ENCODE peak calls at places on chromosomes 4 and X, in seven cellular contexts. One of them, this sample, is unnamed.

GRCh38 chr4:158169516-158169915 is 3.3 kb downstream of the GASK1B start:
- DNase-seq in SK-N-SH: no peak
- DNase-seq in transverse colon: no peak
- DNase-seq in A549: no peak
- DNase-seq in suprapubic skin: no peak
- DNase-seq in ovary: no peak
- DNase-seq in stomach: no peak
- DNase-seq in this sample: no peak

GRCh38 chr4:16745009-16745408 is 153.4 kb downstream of the LDB2 start:
- DNase-seq in A549: no peak
- DNase-seq in SK-N-SH: no peak
- DNase-seq in stomach: no peak
- DNase-seq in transverse colon: no peak
- DNase-seq in ovary: no peak
- DNase-seq in suprapubic skin: no peak
- DNase-seq in this sample: peak

GRCh38 chrX:105608745-105609144 is 213.6 kb upstream of the NRK start:
- DNase-seq in transverse colon: no peak
- DNase-seq in SK-N-SH: no peak
- DNase-seq in ovary: no peak
- DNase-seq in stomach: no peak
- DNase-seq in suprapubic skin: no peak
- DNase-seq in A549: no peak
- DNase-seq in this sample: no peak

GRCh38 chr4:80078361-80079092 is 5.5 kb upstream of the ANTXR2 start:
- DNase-seq in transverse colon: no peak
- DNase-seq in A549: no peak
- DNase-seq in suprapubic skin: no peak
- DNase-seq in SK-N-SH: no peak
- DNase-seq in ovary: no peak
- DNase-seq in stomach: no peak
- DNase-seq in this sample: no peak

GRCh38 chr4:40247350-40247749 is 50.5 kb downstream of the RHOH start:
- DNase-seq in suprapubic skin: no peak
- DNase-seq in SK-N-SH: no peak
- DNase-seq in A549: no peak
- DNase-seq in stomach: no peak
- DNase-seq in ovary: no peak
- DNase-seq in transverse colon: peak
- DNase-seq in this sample: no peak

GRCh38 chrX:56564921-56565861 is 1.8 kb downstream of the UBQLN2 start:
- DNase-seq in stomach: no peak
- DNase-seq in suprapubic skin: no peak
- DNase-seq in transverse colon: no peak
- DNase-seq in SK-N-SH: peak
- DNase-seq in A549: peak
- DNase-seq in ovary: no peak
- DNase-seq in this sample: no peak

GRCh38 chr4:40515398-40516293 is 114.0 kb downstream of the RBM47 start:
- DNase-seq in suprapubic skin: no peak
- DNase-seq in SK-N-SH: no peak
- DNase-seq in transverse colon: peak
- DNase-seq in A549: peak
- DNase-seq in ovary: no peak
- DNase-seq in stomach: peak
- DNase-seq in this sample: no peak

GRCh38 chr4:47686294-47686872 is 151.5 kb downstream of the CORIN start:
- DNase-seq in stomach: peak
- DNase-seq in ovary: no peak
- DNase-seq in SK-N-SH: peak
- DNase-seq in transverse colon: peak
- DNase-seq in A549: peak
- DNase-seq in suprapubic skin: no peak
- DNase-seq in this sample: no peak

GRCh38 chr4:151169223-151169622 is 69.8 kb downstream of the RPS3A start:
- DNase-seq in ovary: peak
- DNase-seq in A549: no peak
- DNase-seq in suprapubic skin: peak
- DNase-seq in SK-N-SH: peak
- DNase-seq in stomach: peak
- DNase-seq in transverse colon: peak
- DNase-seq in this sample: peak

GRCh38 chr4:102787096-102787867 is 26.5 kb upstream of the MANBA start:
- DNase-seq in transverse colon: no peak
- DNase-seq in SK-N-SH: no peak
- DNase-seq in ovary: no peak
- DNase-seq in suprapubic skin: no peak
- DNase-seq in A549: peak
- DNase-seq in stomach: no peak
- DNase-seq in this sample: no peak

GRCh38 chr4:112637552-112637866 is 566 bp downstream of the LARP7 start:
- DNase-seq in SK-N-SH: peak
- DNase-seq in stomach: no peak
- DNase-seq in A549: no peak
- DNase-seq in ovary: no peak
- DNase-seq in suprapubic skin: no peak
- DNase-seq in transverse colon: no peak
- DNase-seq in this sample: no peak

GRCh38 chr4:112633477-112634235 is 3.1 kb downstream of the ZGRF1 start:
- DNase-seq in ovary: no peak
- DNase-seq in suprapubic skin: no peak
- DNase-seq in transverse colon: no peak
- DNase-seq in A549: peak
- DNase-seq in stomach: no peak
- DNase-seq in SK-N-SH: peak
- DNase-seq in this sample: no peak

DNA sequence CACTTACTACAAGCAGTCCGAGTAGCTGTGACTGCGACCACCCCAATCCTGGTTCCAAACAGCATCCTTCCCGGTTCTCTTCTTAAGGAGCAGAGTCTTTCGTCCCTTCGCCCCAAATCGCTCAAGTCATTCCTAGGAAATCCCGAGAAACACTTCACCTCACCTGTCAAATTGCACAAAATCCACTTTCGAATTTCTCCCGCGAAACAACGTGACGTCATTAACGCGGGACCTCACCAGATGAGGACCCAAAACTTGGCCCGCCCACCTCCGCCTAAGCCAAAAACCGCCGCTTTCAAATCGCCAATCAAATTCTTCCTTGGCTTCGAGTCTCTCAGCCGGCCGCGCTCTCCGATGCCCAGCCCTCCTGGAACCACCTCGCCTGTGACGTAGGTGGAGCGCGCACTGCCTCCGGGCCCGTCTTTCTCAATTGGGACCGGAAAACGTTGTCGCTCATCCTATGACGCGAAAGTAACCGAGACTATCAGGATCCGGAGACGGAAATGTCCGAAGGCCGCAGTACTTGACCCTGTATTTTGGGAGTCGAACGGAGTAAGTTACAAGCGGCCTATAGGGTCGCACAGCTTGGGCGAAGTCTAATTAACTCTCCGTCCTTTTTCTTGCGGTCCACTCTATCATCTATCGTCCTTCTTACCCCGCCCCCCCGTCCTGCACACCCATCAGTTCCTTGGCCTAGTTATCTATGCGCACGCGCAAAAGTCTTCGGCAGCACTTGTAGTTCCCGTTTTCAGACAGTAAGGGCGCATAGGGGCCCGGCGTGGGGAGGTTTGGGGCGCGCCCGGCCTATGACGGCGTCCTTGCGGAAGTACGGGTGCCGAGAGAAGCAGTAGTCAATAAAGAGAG is at the start of the genes LARP7 and ZGRF1:
- DNase-seq in A549: peak
- DNase-seq in transverse colon: peak
- DNase-seq in stomach: peak
- DNase-seq in ovary: peak
- DNase-seq in SK-N-SH: peak
- DNase-seq in suprapubic skin: peak
- DNase-seq in this sample: peak
- TF ChIP-seq EP300 in A549: no peak
- TF ChIP-seq EP300 in transverse colon: no peak
- TF ChIP-seq EP300 in stomach: no peak
- TF ChIP-seq EP300 in ovary: no peak
- TF ChIP-seq EP300 in SK-N-SH: no peak
- TF ChIP-seq EP300 in suprapubic skin: no peak
- TF ChIP-seq EP300 in this sample: no peak

GRCh38 chr4:113707013-113707412 is 54.5 kb downstream of the CAMK2D start:
- DNase-seq in ovary: no peak
- DNase-seq in stomach: no peak
- DNase-seq in transverse colon: no peak
- DNase-seq in SK-N-SH: no peak
- DNase-seq in A549: no peak
- DNase-seq in suprapubic skin: no peak
- DNase-seq in this sample: no peak
- H3K27ac ChIP-seq in ovary: no peak
- H3K27ac ChIP-seq in stomach: no peak
- H3K27ac ChIP-seq in transverse colon: no peak
- H3K27ac ChIP-seq in SK-N-SH: peak
- H3K27ac ChIP-seq in A549: no peak
- H3K27ac ChIP-seq in suprapubic skin: no peak
- H3K27ac ChIP-seq in this sample: peak

DNA sequence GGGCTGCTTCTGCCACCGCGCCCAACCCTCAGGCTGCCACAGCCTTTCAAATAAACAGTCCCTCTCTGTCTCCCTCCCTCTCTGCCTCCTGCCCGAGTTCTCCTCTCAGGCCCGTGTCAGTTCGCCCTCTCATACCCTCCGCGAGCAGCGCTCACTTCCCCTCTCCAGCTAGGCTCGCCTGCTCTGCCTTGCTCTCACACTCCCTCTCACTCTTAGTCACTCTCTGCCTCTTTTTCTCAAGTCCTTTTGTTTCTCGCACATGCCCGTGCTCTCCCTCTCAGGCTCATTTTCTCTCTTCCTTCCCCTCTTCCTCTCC is 3.2 kb downstream of the EFNB1 start:
- DNase-seq in ovary: peak
- DNase-seq in SK-N-SH: peak
- DNase-seq in suprapubic skin: no peak
- DNase-seq in transverse colon: peak
- DNase-seq in stomach: peak
- DNase-seq in A549: no peak
- DNase-seq in this sample: peak
- H3K4me3 ChIP-seq in ovary: peak
- H3K4me3 ChIP-seq in SK-N-SH: peak
- H3K4me3 ChIP-seq in suprapubic skin: peak
- H3K4me3 ChIP-seq in transverse colon: peak
- H3K4me3 ChIP-seq in stomach: peak
- H3K4me3 ChIP-seq in A549: no peak
- H3K4me3 ChIP-seq in this sample: peak

DNA sequence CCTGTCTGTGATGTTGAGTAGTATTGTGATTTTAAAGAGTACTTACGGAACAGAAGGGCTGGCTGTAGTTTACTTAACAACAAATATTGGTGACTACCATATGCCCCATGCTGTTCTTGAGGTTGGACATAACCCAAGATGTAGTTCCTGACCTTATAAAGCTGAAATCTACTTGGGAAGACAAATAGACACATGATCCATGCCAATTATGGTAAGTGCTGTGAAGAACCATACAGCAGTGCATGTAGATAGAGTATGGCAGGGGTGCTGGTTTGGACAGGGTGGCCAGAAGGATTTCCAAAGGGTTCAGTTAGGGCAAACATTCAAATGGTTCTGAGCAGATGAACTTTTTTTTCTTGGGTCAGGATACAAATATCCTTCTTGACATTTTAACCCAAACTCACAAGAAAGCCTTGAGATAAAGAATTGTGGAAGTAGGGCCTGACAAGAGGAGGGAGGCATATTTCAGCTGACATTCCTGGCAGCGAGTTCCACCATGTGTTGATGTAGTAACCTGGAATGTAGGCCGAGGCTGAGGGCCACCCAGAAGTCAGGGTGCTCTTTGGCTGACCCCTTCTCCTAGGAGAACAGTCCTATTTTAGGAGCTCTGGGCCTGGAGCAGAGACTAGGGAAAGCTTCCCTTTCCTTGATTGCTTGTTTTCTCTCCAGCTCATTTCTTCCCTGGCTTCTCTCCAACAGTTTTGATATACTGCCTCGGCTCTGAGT is 74.2 kb downstream of the FREM3 start:
- DNase-seq in A549: no peak
- DNase-seq in transverse colon: peak
- DNase-seq in SK-N-SH: no peak
- DNase-seq in ovary: peak
- DNase-seq in suprapubic skin: peak
- DNase-seq in stomach: peak
- DNase-seq in this sample: peak
- TF ChIP-seq EP300 in A549: no peak
- TF ChIP-seq EP300 in transverse colon: no peak
- TF ChIP-seq EP300 in SK-N-SH: no peak
- TF ChIP-seq EP300 in ovary: no peak
- TF ChIP-seq EP300 in suprapubic skin: no peak
- TF ChIP-seq EP300 in stomach: no peak
- TF ChIP-seq EP300 in this sample: peak

GRCh38 chrX:39772057-39772832 is 325.5 kb downstream of the BCOR start:
- DNase-seq in transverse colon: no peak
- DNase-seq in SK-N-SH: no peak
- DNase-seq in A549: no peak
- DNase-seq in stomach: peak
- DNase-seq in suprapubic skin: no peak
- DNase-seq in ovary: peak
- DNase-seq in this sample: no peak
- H3K27ac ChIP-seq in transverse colon: peak
- H3K27ac ChIP-seq in SK-N-SH: no peak
- H3K27ac ChIP-seq in A549: no peak
- H3K27ac ChIP-seq in stomach: peak
- H3K27ac ChIP-seq in suprapubic skin: no peak
- H3K27ac ChIP-seq in ovary: peak
- H3K27ac ChIP-seq in this sample: peak

DNA sequence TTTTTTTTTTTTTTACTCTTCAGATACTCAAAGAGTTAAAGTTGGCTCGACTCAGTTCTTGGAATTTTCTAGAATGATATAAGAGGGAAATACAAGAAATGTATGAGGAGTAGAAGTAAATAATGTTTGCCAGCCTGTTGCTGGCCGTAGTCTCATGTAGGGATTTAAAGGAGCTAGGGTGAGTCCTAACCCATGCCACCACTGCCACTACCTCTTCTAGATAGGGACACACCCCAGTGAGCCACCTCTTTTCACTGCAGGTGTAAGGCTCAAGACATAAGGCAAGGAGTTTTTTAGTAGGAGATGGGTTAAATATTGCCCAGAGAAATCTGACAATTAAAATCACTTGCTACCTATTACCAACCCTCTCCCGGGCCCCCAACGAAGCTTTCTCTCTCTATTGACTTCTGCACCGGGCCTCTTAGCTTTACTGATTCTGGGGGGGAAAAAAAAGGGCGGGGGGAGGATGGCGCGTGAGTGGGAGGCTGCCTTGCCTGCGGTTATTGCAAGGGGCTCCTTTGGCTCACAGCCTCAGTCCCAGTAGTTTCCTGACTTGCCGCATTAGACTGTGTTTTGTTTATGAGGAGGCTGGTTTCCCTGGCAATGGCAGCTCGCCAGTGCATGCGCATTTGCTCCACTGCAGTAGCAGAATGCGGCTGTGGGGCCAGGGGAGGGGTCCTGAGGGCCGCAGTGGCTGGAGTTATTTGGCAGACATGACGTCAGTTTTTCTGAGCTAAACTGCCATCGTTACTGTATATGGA is 3.0 kb downstream of the LINC00632 start:
- DNase-seq in suprapubic skin: peak
- DNase-seq in ovary: peak
- DNase-seq in stomach: peak
- DNase-seq in A549: peak
- DNase-seq in transverse colon: peak
- DNase-seq in SK-N-SH: peak
- DNase-seq in this sample: peak
- H3K4me3 ChIP-seq in suprapubic skin: peak
- H3K4me3 ChIP-seq in ovary: no peak
- H3K4me3 ChIP-seq in stomach: peak
- H3K4me3 ChIP-seq in A549: peak
- H3K4me3 ChIP-seq in transverse colon: no peak
- H3K4me3 ChIP-seq in SK-N-SH: peak
- H3K4me3 ChIP-seq in this sample: peak

GRCh38 chr4:7365472-7366179 is 69.1 kb downstream of the PSAPL1 start:
- DNase-seq in transverse colon: no peak
- DNase-seq in SK-N-SH: peak
- DNase-seq in A549: no peak
- DNase-seq in ovary: no peak
- DNase-seq in stomach: no peak
- DNase-seq in suprapubic skin: no peak
- DNase-seq in this sample: no peak
- TF ChIP-seq EP300 in transverse colon: no peak
- TF ChIP-seq EP300 in SK-N-SH: no peak
- TF ChIP-seq EP300 in A549: no peak
- TF ChIP-seq EP300 in ovary: no peak
- TF ChIP-seq EP300 in stomach: no peak
- TF ChIP-seq EP300 in suprapubic skin: no peak
- TF ChIP-seq EP300 in this sample: no peak

This sample was measured in sigmoid colon.